ENCODE peak calls at places on chromosomes 4 and X, in eight cellular contexts. One of them, this sample, is unnamed.
A peak's percentile ranks its signal among the peaks of the same experiment; 100 is the strongest.

GRCh38 chr4:109978704-109979103 is 66.0 kb downstream of the EGF start:
- DNase-seq in lower leg skin: no peak
- DNase-seq in left ventricle myocardium inferior: no peak
- DNase-seq in vagina: no peak
- DNase-seq in CD8-positive, alpha-beta memory T cell: no peak
- DNase-seq in AG04450: no peak
- DNase-seq in right atrium auricular region: no peak
- DNase-seq in fibroblast of the aortic adventitia: no peak
- DNase-seq in this sample: no peak

GRCh38 chrX:96684339-96685204 is at the start of gene DIAPH2:
- DNase-seq in lower leg skin: peak; percentile 94
- DNase-seq in left ventricle myocardium inferior: peak; percentile 71
- DNase-seq in vagina: no peak
- DNase-seq in CD8-positive, alpha-beta memory T cell: peak; percentile 82
- DNase-seq in AG04450: peak; percentile 33
- DNase-seq in right atrium auricular region: peak; percentile 83
- DNase-seq in fibroblast of the aortic adventitia: peak; percentile 77
- DNase-seq in this sample: peak; percentile 8

GRCh38 chrX:8988456-8988855 is 45.5 kb downstream of the FAM9B start:
- DNase-seq in lower leg skin: peak; percentile 83
- DNase-seq in left ventricle myocardium inferior: peak; percentile 17
- DNase-seq in vagina: no peak
- DNase-seq in CD8-positive, alpha-beta memory T cell: no peak
- DNase-seq in AG04450: peak; percentile 13
- DNase-seq in right atrium auricular region: no peak
- DNase-seq in fibroblast of the aortic adventitia: peak; percentile 35
- DNase-seq in this sample: no peak

GRCh38 chr4:65546882-65547281 is 123.4 kb downstream of the EPHA5 start:
- DNase-seq in lower leg skin: no peak
- DNase-seq in left ventricle myocardium inferior: no peak
- DNase-seq in vagina: no peak
- DNase-seq in CD8-positive, alpha-beta memory T cell: no peak
- DNase-seq in AG04450: no peak
- DNase-seq in right atrium auricular region: no peak
- DNase-seq in fibroblast of the aortic adventitia: no peak
- DNase-seq in this sample: no peak

GRCh38 chr4:187236491-187236890 is 512.8 kb upstream of the FAT1 start:
- DNase-seq in lower leg skin: no peak
- DNase-seq in left ventricle myocardium inferior: no peak
- DNase-seq in vagina: no peak
- DNase-seq in CD8-positive, alpha-beta memory T cell: no peak
- DNase-seq in AG04450: peak; percentile 72
- DNase-seq in right atrium auricular region: no peak
- DNase-seq in fibroblast of the aortic adventitia: no peak
- DNase-seq in this sample: no peak

GRCh38 chr4:121898150-121898549 is 27.9 kb upstream of the BBS7 start:
- DNase-seq in lower leg skin: no peak
- DNase-seq in left ventricle myocardium inferior: no peak
- DNase-seq in vagina: no peak
- DNase-seq in CD8-positive, alpha-beta memory T cell: no peak
- DNase-seq in AG04450: no peak
- DNase-seq in right atrium auricular region: no peak
- DNase-seq in fibroblast of the aortic adventitia: no peak
- DNase-seq in this sample: peak; percentile 43

GRCh38 chr4:143399113-143399949 is 62.7 kb downstream of the GAB1 start:
- DNase-seq in lower leg skin: no peak
- DNase-seq in left ventricle myocardium inferior: no peak
- DNase-seq in vagina: no peak
- DNase-seq in CD8-positive, alpha-beta memory T cell: no peak
- DNase-seq in AG04450: no peak
- DNase-seq in right atrium auricular region: no peak
- DNase-seq in fibroblast of the aortic adventitia: peak; percentile 37
- DNase-seq in this sample: no peak

GRCh38 chr4:98166731-98167041 is 23.4 kb upstream of the STPG2 start:
- DNase-seq in lower leg skin: no peak
- DNase-seq in left ventricle myocardium inferior: no peak
- DNase-seq in vagina: no peak
- DNase-seq in CD8-positive, alpha-beta memory T cell: no peak
- DNase-seq in AG04450: no peak
- DNase-seq in right atrium auricular region: no peak
- DNase-seq in fibroblast of the aortic adventitia: no peak
- DNase-seq in this sample: no peak

GRCh38 chrX:30620980-30621716 is 32.1 kb upstream of the GK start:
- DNase-seq in lower leg skin: no peak
- DNase-seq in left ventricle myocardium inferior: no peak
- DNase-seq in vagina: peak; percentile 90
- DNase-seq in CD8-positive, alpha-beta memory T cell: no peak
- DNase-seq in AG04450: peak; percentile 65
- DNase-seq in right atrium auricular region: no peak
- DNase-seq in fibroblast of the aortic adventitia: peak; percentile 93
- DNase-seq in this sample: no peak

GRCh38 chr4:159856451-159856850 is 753.6 kb downstream of the RAPGEF2 start:
- DNase-seq in lower leg skin: no peak
- DNase-seq in left ventricle myocardium inferior: no peak
- DNase-seq in vagina: no peak
- DNase-seq in CD8-positive, alpha-beta memory T cell: no peak
- DNase-seq in AG04450: no peak
- DNase-seq in right atrium auricular region: no peak
- DNase-seq in fibroblast of the aortic adventitia: no peak
- DNase-seq in this sample: no peak

GRCh38 chrX:64206556-64207162 is 1.2 kb upstream of the AMER1 start:
- DNase-seq in lower leg skin: no peak
- DNase-seq in left ventricle myocardium inferior: peak; percentile 36
- DNase-seq in vagina: no peak
- DNase-seq in CD8-positive, alpha-beta memory T cell: no peak
- DNase-seq in AG04450: peak; percentile 33
- DNase-seq in right atrium auricular region: no peak
- DNase-seq in fibroblast of the aortic adventitia: peak; percentile 73
- DNase-seq in this sample: no peak

GRCh38 chr4:16289872-16290554 is 63.7 kb upstream of the TAPT1 start:
- DNase-seq in lower leg skin: no peak
- DNase-seq in left ventricle myocardium inferior: no peak
- DNase-seq in vagina: no peak
- DNase-seq in CD8-positive, alpha-beta memory T cell: no peak
- DNase-seq in AG04450: no peak
- DNase-seq in right atrium auricular region: no peak
- DNase-seq in fibroblast of the aortic adventitia: peak; percentile 72
- DNase-seq in this sample: no peak

GRCh38 chrX:44913656-44914531 is 40.9 kb downstream of the KDM6A start:
- DNase-seq in lower leg skin: no peak
- DNase-seq in left ventricle myocardium inferior: no peak
- DNase-seq in vagina: no peak
- DNase-seq in CD8-positive, alpha-beta memory T cell: no peak
- DNase-seq in AG04450: no peak
- DNase-seq in right atrium auricular region: no peak
- DNase-seq in fibroblast of the aortic adventitia: no peak
- DNase-seq in this sample: no peak

GRCh38 chr4:157114671-157115070 is 38.7 kb downstream of the GLRB start:
- DNase-seq in lower leg skin: no peak
- DNase-seq in left ventricle myocardium inferior: no peak
- DNase-seq in vagina: no peak
- DNase-seq in CD8-positive, alpha-beta memory T cell: no peak
- DNase-seq in AG04450: no peak
- DNase-seq in right atrium auricular region: no peak
- DNase-seq in fibroblast of the aortic adventitia: no peak
- DNase-seq in this sample: no peak

GRCh38 chr4:146654976-146655761 is 16.5 kb downstream of the POU4F2 start:
- DNase-seq in lower leg skin: no peak
- DNase-seq in left ventricle myocardium inferior: no peak
- DNase-seq in vagina: no peak
- DNase-seq in CD8-positive, alpha-beta memory T cell: no peak
- DNase-seq in AG04450: no peak
- DNase-seq in right atrium auricular region: no peak
- DNase-seq in fibroblast of the aortic adventitia: peak; percentile 22
- DNase-seq in this sample: peak; percentile 71
- H3K4me3 ChIP-seq in lower leg skin: no peak overlapping the region
- H3K4me3 ChIP-seq in left ventricle myocardium inferior: peak overlapping the region; percentile 68
- H3K4me3 ChIP-seq in vagina: peak overlapping the region; percentile 47
- H3K4me3 ChIP-seq in CD8-positive, alpha-beta memory T cell: no peak overlapping the region
- H3K4me3 ChIP-seq in AG04450: peak overlapping the region; percentile 45
- H3K4me3 ChIP-seq in right atrium auricular region: peak overlapping the region; percentile 57
- H3K4me3 ChIP-seq in fibroblast of the aortic adventitia: peak overlapping the region; percentile 56
- H3K4me3 ChIP-seq in this sample: peak overlapping the region; percentile 51

DNA sequence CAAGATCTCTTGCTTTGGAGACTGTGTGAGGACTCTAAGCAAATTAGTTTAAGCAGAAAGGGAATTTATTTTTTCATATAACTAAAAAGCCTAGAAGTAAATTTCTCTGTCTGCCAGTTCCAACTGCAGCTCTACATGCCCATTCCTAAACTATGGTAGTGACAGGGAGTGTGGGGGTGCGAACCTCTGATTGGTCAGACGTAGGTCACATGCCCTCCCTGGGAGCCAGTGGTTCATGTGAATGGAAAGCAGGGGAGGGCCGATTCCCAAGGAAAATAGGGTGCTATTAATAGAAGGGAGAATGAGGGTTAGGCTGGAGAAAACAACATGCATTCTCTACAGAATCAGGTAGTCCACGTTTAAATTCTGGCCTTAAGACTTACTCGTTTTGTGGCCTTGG is 7.1 kb downstream of the RAB33B start:
- DNase-seq in lower leg skin: no peak
- DNase-seq in left ventricle myocardium inferior: no peak
- DNase-seq in vagina: no peak
- DNase-seq in CD8-positive, alpha-beta memory T cell: no peak
- DNase-seq in AG04450: no peak
- DNase-seq in right atrium auricular region: no peak
- DNase-seq in fibroblast of the aortic adventitia: no peak
- DNase-seq in this sample: peak; percentile 14
- H3K4me3 ChIP-seq in lower leg skin: no peak overlapping the region
- H3K4me3 ChIP-seq in left ventricle myocardium inferior: no peak overlapping the region
- H3K4me3 ChIP-seq in vagina: no peak overlapping the region
- H3K4me3 ChIP-seq in CD8-positive, alpha-beta memory T cell: no peak overlapping the region
- H3K4me3 ChIP-seq in AG04450: no peak overlapping the region
- H3K4me3 ChIP-seq in right atrium auricular region: no peak overlapping the region
- H3K4me3 ChIP-seq in fibroblast of the aortic adventitia: no peak overlapping the region
- H3K4me3 ChIP-seq in this sample: no peak overlapping the region

DNA sequence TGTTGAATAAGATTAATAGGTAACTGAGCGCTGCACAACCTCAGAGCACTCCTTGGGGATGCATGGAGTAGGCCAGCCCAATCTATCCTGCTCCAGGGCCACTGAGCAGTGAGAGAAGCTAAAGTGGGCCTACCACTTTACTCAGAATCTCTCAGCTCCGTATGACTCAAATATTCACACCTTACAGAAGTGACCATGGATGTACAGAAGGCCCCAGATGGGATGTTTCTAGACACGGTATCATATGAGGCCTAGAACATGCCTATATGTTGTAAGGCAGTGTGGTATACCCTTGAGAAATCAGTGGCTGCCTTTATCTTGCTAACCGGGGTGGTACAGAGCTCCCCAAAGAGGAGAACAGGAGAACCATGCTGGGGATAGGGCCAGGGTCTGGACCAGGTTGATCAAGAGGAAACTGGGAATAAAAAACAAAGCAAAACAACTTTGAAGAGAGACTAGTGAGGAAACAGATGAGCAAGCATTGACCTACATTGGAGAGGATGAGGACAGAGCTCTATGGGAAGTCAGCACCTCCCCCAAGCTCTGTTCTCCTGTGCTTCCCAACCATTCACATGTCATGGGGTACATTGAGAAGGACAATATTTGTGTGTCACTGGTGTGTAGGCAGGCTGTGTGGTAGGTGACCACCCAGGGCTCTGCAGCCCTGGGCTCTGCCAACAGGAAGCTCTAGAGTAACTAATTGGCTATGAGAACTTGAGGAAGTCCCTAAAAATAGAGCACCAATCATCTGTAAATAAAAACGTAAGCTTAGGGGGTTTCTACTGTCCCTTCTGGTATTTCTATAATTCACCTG is 31.4 kb downstream of the HOPX start:
- DNase-seq in lower leg skin: no peak
- DNase-seq in left ventricle myocardium inferior: no peak
- DNase-seq in vagina: no peak
- DNase-seq in CD8-positive, alpha-beta memory T cell: no peak
- DNase-seq in AG04450: no peak
- DNase-seq in right atrium auricular region: no peak
- DNase-seq in fibroblast of the aortic adventitia: no peak
- DNase-seq in this sample: no peak
- H3K4me3 ChIP-seq in lower leg skin: no peak overlapping the region
- H3K4me3 ChIP-seq in left ventricle myocardium inferior: no peak overlapping the region
- H3K4me3 ChIP-seq in vagina: no peak overlapping the region
- H3K4me3 ChIP-seq in CD8-positive, alpha-beta memory T cell: no peak overlapping the region
- H3K4me3 ChIP-seq in AG04450: no peak overlapping the region
- H3K4me3 ChIP-seq in right atrium auricular region: no peak overlapping the region
- H3K4me3 ChIP-seq in fibroblast of the aortic adventitia: no peak overlapping the region
- H3K4me3 ChIP-seq in this sample: no peak overlapping the region

GRCh38 chrX:74534569-74535038 is 79.8 kb downstream of the RLIM start:
- DNase-seq in lower leg skin: no peak
- DNase-seq in left ventricle myocardium inferior: no peak
- DNase-seq in vagina: peak; percentile 76
- DNase-seq in CD8-positive, alpha-beta memory T cell: no peak
- DNase-seq in AG04450: no peak
- DNase-seq in right atrium auricular region: no peak
- DNase-seq in fibroblast of the aortic adventitia: peak; percentile 31
- DNase-seq in this sample: no peak

GRCh38 chrX:74537011-74537390 is 77.4 kb downstream of the RLIM start:
- DNase-seq in lower leg skin: no peak
- DNase-seq in left ventricle myocardium inferior: peak; percentile 16
- DNase-seq in vagina: peak; percentile 81
- DNase-seq in CD8-positive, alpha-beta memory T cell: no peak
- DNase-seq in AG04450: no peak
- DNase-seq in right atrium auricular region: peak; percentile 61
- DNase-seq in fibroblast of the aortic adventitia: peak; percentile 26
- DNase-seq in this sample: no peak

GRCh38 chrX:74536142-74537010 is 78.0 kb downstream of the RLIM start:
- DNase-seq in lower leg skin: peak; percentile 95
- DNase-seq in left ventricle myocardium inferior: peak; percentile 85
- DNase-seq in vagina: peak; percentile 92
- DNase-seq in CD8-positive, alpha-beta memory T cell: peak; percentile 51
- DNase-seq in AG04450: peak; percentile 71
- DNase-seq in right atrium auricular region: peak; percentile 89
- DNase-seq in fibroblast of the aortic adventitia: peak; percentile 87
- DNase-seq in this sample: peak; percentile 72

GRCh38 chrX:74535633-74536141 is 78.7 kb downstream of the RLIM start:
- DNase-seq in lower leg skin: peak; percentile 88
- DNase-seq in left ventricle myocardium inferior: peak; percentile 76
- DNase-seq in vagina: no peak
- DNase-seq in CD8-positive, alpha-beta memory T cell: peak; percentile 58
- DNase-seq in AG04450: no peak
- DNase-seq in right atrium auricular region: peak; percentile 82
- DNase-seq in fibroblast of the aortic adventitia: peak; percentile 67
- DNase-seq in this sample: peak; percentile 6

GRCh38 chrX:74535211-74535621 is 79.2 kb downstream of the RLIM start:
- DNase-seq in lower leg skin: no peak
- DNase-seq in left ventricle myocardium inferior: no peak
- DNase-seq in vagina: no peak
- DNase-seq in CD8-positive, alpha-beta memory T cell: no peak
- DNase-seq in AG04450: no peak
- DNase-seq in right atrium auricular region: no peak
- DNase-seq in fibroblast of the aortic adventitia: peak; percentile 78
- DNase-seq in this sample: peak; percentile 8
- H3K4me3 ChIP-seq in lower leg skin: no peak overlapping the region
- H3K4me3 ChIP-seq in left ventricle myocardium inferior: peak overlapping the region; percentile 68
- H3K4me3 ChIP-seq in vagina: peak overlapping the region; percentile 40
- H3K4me3 ChIP-seq in CD8-positive, alpha-beta memory T cell: peak overlapping the region; percentile 55
- H3K4me3 ChIP-seq in AG04450: peak overlapping the region; percentile 54
- H3K4me3 ChIP-seq in right atrium auricular region: peak overlapping the region; percentile 49
- H3K4me3 ChIP-seq in fibroblast of the aortic adventitia: no peak overlapping the region
- H3K4me3 ChIP-seq in this sample: peak overlapping the region; percentile 53

GRCh38 chr4:158669310-158669709 is 2.4 kb downstream of the C4orf46 start:
- DNase-seq in lower leg skin: no peak
- DNase-seq in left ventricle myocardium inferior: no peak
- DNase-seq in vagina: no peak
- DNase-seq in CD8-positive, alpha-beta memory T cell: no peak
- DNase-seq in AG04450: no peak
- DNase-seq in right atrium auricular region: no peak
- DNase-seq in fibroblast of the aortic adventitia: no peak
- DNase-seq in this sample: no peak
- H3K4me3 ChIP-seq in lower leg skin: no peak overlapping the region
- H3K4me3 ChIP-seq in left ventricle myocardium inferior: no peak overlapping the region
- H3K4me3 ChIP-seq in vagina: no peak overlapping the region
- H3K4me3 ChIP-seq in CD8-positive, alpha-beta memory T cell: no peak overlapping the region
- H3K4me3 ChIP-seq in AG04450: no peak overlapping the region
- H3K4me3 ChIP-seq in right atrium auricular region: no peak overlapping the region
- H3K4me3 ChIP-seq in fibroblast of the aortic adventitia: no peak overlapping the region
- H3K4me3 ChIP-seq in this sample: no peak overlapping the region